ENCODE peak calls at places on chromosome 9, in eight cellular contexts. E, V, K, T, N, U, G and B are unnamed samples.

GRCh38 chr9:110744753-110745522 is 76.3 kb downstream of the MUSK start:
- DNase-seq in T (peak), N (no peak), K (no peak), U (peak), G (peak), V (no peak), E (peak), B (peak)

GRCh38 chr9:130698514-130698913 is 4.9 kb downstream of the EXOSC2 start:
- DNase-seq in K (no peak), U (no peak), G (no peak), V (no peak), N (no peak), E (no peak), T (no peak), B (no peak)

GRCh38 chr9:122265265-122265900 is 701 bp downstream of the MRRF start:
- DNase-seq in K (no peak), T (no peak), G (no peak), E (peak), V (peak), U (no peak), N (no peak), B (no peak)

GRCh38 chr9:108125541-108125940 is 636.0 kb upstream of the KLF4 start:
- DNase-seq in K (no peak), E (no peak), U (no peak), T (no peak), G (no peak), V (peak), N (no peak), B (no peak)

GRCh38 chr9:2621678-2622360 is at the start of gene VLDLR:
- DNase-seq in N (peak), T (peak), G (no peak), K (peak), V (peak), E (peak), U (peak), B (peak)

GRCh38 chr9:76759726-76760125 is 4.5 kb upstream of the PCA3 start:
- DNase-seq in V (no peak), T (no peak), U (no peak), N (no peak), E (no peak), K (no peak), G (no peak), B (no peak)

GRCh38 chr9:123376218-123377071 is 20.4 kb downstream of the CRB2 start:
- DNase-seq in T (no peak), N (no peak), K (no peak), E (no peak), U (no peak), G (no peak), V (no peak), B (no peak)

GRCh38 chr9:105449081-105449480 is 1.2 kb downstream of the FSD1L start:
- DNase-seq in T (no peak), N (no peak), K (no peak), V (no peak), G (no peak), U (no peak), E (no peak), B (no peak)

GRCh38 chr9:134299068-134299467 is 27.2 kb upstream of the RXRA start:
- DNase-seq in U (no peak), K (no peak), V (no peak), G (no peak), N (no peak), E (no peak), T (peak), B (no peak)

GRCh38 chr9:87751869-87752268 is 25.9 kb downstream of the CTSL start:
- DNase-seq in E (no peak), K (no peak), G (no peak), V (no peak), U (no peak), N (no peak), T (no peak), B (no peak)

GRCh38 chr9:112866662-112867274 is 23.9 kb downstream of the SLC46A2 start:
- DNase-seq in G (no peak), K (no peak), V (no peak), U (no peak), E (peak), N (no peak), T (no peak), B (no peak)

GRCh38 chr9:125889524-125890473 is 142.6 kb downstream of the PBX3 start:
- DNase-seq in T (peak), V (peak), N (peak), U (peak), E (peak), G (no peak), K (no peak), B (peak)

GRCh38 chr9:121207371-121207940 is 5.8 kb upstream of the RAB14 start:
- DNase-seq in G (no peak), E (no peak), U (no peak), V (peak), N (no peak), T (no peak), K (no peak), B (no peak)

GRCh38 chr9:89427621-89428221 is 70.2 kb downstream of the SEMA4D start:
- DNase-seq in G (no peak), U (no peak), V (no peak), K (no peak), T (peak), N (no peak), E (no peak), B (no peak)

GRCh38 chr9:82332774-82333152 is 344.2 kb downstream of the SPATA31D1 start:
- DNase-seq in G (no peak), U (no peak), N (no peak), E (no peak), T (peak), K (no peak), V (no peak), B (no peak)

GRCh38 chr9:23088932-23089364 is 642.3 kb downstream of the DMRTA1 start:
- DNase-seq in K (no peak), E (no peak), V (no peak), G (no peak), T (no peak), U (no peak), N (no peak), B (no peak)

GRCh38 chr9:110767559-110768063 is 99.0 kb downstream of the MUSK start:
- DNase-seq in V (no peak), N (peak), U (no peak), G (no peak), T (peak), K (no peak), E (peak), B (peak)

GRCh38 chr9:22278426-22278825 is 168.2 kb upstream of the DMRTA1 start:
- DNase-seq in V (no peak), G (no peak), U (no peak), N (no peak), K (no peak), E (no peak), T (no peak), B (no peak)

GRCh38 chr9:72363908-72364678 is 915 bp downstream of the ZFAND5 start:
- DNase-seq in E (peak), T (peak), U (peak), N (peak), K (peak), G (no peak), V (peak), B (peak)

GRCh38 chr9:92538541-92538940 is 2.8 kb upstream of the ECM2 start:
- DNase-seq in U (no peak), E (no peak), N (no peak), K (no peak), V (no peak), T (no peak), G (no peak), B (no peak)

GRCh38 chr9:124782661-124783574 is 6.0 kb downstream of the OLFML2A start:
- DNase-seq in K (peak), V (no peak), N (peak), E (no peak), T (no peak), U (no peak), G (no peak), B (no peak)

GRCh38 chr9:106596984-106597383 is 266.0 kb upstream of the ZNF462 start:
- DNase-seq in N (no peak), K (no peak), T (no peak), G (no peak), V (no peak), U (no peak), E (no peak), B (no peak)

GRCh38 chr9:131585375-131585774 is 40.1 kb downstream of the PRRT1B start:
- DNase-seq in G (no peak), V (peak), T (peak), U (no peak), N (no peak), E (peak), K (no peak), B (no peak)

GRCh38 chr9:113536483-113537226 is 73.1 kb downstream of the RGS3 start:
- DNase-seq in K (no peak), N (peak), T (peak), E (peak), U (peak), G (no peak), V (no peak), B (peak)

GRCh38 chr9:22165144-22165543 is 156.0 kb upstream of the CDKN2B start:
- DNase-seq in U (no peak), T (no peak), N (no peak), E (no peak), G (no peak), V (no peak), K (no peak), B (no peak)

GRCh38 chr9:23258569-23258968 is 567.5 kb downstream of the ELAVL2 start:
- DNase-seq in G (no peak), K (no peak), U (no peak), N (no peak), V (no peak), E (no peak), T (no peak), B (no peak)

GRCh38 chr9:78297672-78297961 is 692 bp downstream of the PSAT1 start:
- DNase-seq in K (no peak), T (no peak), G (no peak), U (no peak), V (no peak), E (peak), N (no peak), B (no peak)